ENCODE peak calls at places on chromosomes 11 and 22, in ten cellular contexts. One of them, this sample, is unnamed.

GRCh38 chr22:38657248-38657909 is 941 bp downstream of the CBY1 start:
- DNase-seq in sigmoid colon: no peak
- DNase-seq in amniotic stem cell: no peak
- DNase-seq in activated T-cell treated with anti-CD3 and anti-CD28 coated beads for 24 hours: peak
- DNase-seq in activated T-helper 9 cell treated with anti-CD3 and anti-CD28 coated beads, Interleukin-2, amount 50 U/mL, for 16 hours: peak
- DNase-seq in pons: no peak
- DNase-seq in endodermal cell: peak
- DNase-seq in neuronal stem cell: no peak
- DNase-seq in substantia nigra: no peak
- DNase-seq in iris pigment epithelial cell: peak
- DNase-seq in this sample: no peak

GRCh38 chr22:46057206-46057605 is 80.2 kb upstream of the WNT7B start:
- DNase-seq in sigmoid colon: peak
- DNase-seq in amniotic stem cell: no peak
- DNase-seq in activated T-cell treated with anti-CD3 and anti-CD28 coated beads for 24 hours: no peak
- DNase-seq in activated T-helper 9 cell treated with anti-CD3 and anti-CD28 coated beads, Interleukin-2, amount 50 U/mL, for 16 hours: no peak
- DNase-seq in pons: peak
- DNase-seq in endodermal cell: no peak
- DNase-seq in neuronal stem cell: no peak
- DNase-seq in substantia nigra: no peak
- DNase-seq in iris pigment epithelial cell: no peak
- DNase-seq in this sample: peak

GRCh38 chr11:69138265-69138664 is 17.5 kb upstream of the SMIM38 start:
- DNase-seq in sigmoid colon: no peak
- DNase-seq in amniotic stem cell: no peak
- DNase-seq in activated T-cell treated with anti-CD3 and anti-CD28 coated beads for 24 hours: no peak
- DNase-seq in activated T-helper 9 cell treated with anti-CD3 and anti-CD28 coated beads, Interleukin-2, amount 50 U/mL, for 16 hours: no peak
- DNase-seq in pons: no peak
- DNase-seq in endodermal cell: peak
- DNase-seq in neuronal stem cell: no peak
- DNase-seq in substantia nigra: no peak
- DNase-seq in iris pigment epithelial cell: peak
- DNase-seq in this sample: peak

GRCh38 chr11:129861702-129862107 is 33.7 kb downstream of the NFRKB start:
- DNase-seq in sigmoid colon: no peak
- DNase-seq in amniotic stem cell: peak
- DNase-seq in activated T-cell treated with anti-CD3 and anti-CD28 coated beads for 24 hours: no peak
- DNase-seq in activated T-helper 9 cell treated with anti-CD3 and anti-CD28 coated beads, Interleukin-2, amount 50 U/mL, for 16 hours: no peak
- DNase-seq in pons: no peak
- DNase-seq in endodermal cell: peak
- DNase-seq in neuronal stem cell: peak
- DNase-seq in substantia nigra: no peak
- DNase-seq in iris pigment epithelial cell: peak
- DNase-seq in this sample: peak

GRCh38 chr22:46547179-46547882 is 9.9 kb upstream of the CELSR1 start:
- DNase-seq in sigmoid colon: no peak
- DNase-seq in amniotic stem cell: peak
- DNase-seq in activated T-cell treated with anti-CD3 and anti-CD28 coated beads for 24 hours: no peak
- DNase-seq in activated T-helper 9 cell treated with anti-CD3 and anti-CD28 coated beads, Interleukin-2, amount 50 U/mL, for 16 hours: no peak
- DNase-seq in pons: peak
- DNase-seq in endodermal cell: peak
- DNase-seq in neuronal stem cell: no peak
- DNase-seq in substantia nigra: no peak
- DNase-seq in iris pigment epithelial cell: peak
- DNase-seq in this sample: no peak

GRCh38 chr11:65617990-65618751 is 2.6 kb downstream of the PCNX3 start:
- DNase-seq in sigmoid colon: no peak
- DNase-seq in amniotic stem cell: no peak
- DNase-seq in activated T-cell treated with anti-CD3 and anti-CD28 coated beads for 24 hours: no peak
- DNase-seq in activated T-helper 9 cell treated with anti-CD3 and anti-CD28 coated beads, Interleukin-2, amount 50 U/mL, for 16 hours: no peak
- DNase-seq in pons: no peak
- DNase-seq in endodermal cell: no peak
- DNase-seq in neuronal stem cell: no peak
- DNase-seq in substantia nigra: no peak
- DNase-seq in iris pigment epithelial cell: no peak
- DNase-seq in this sample: no peak

GRCh38 chr11:126122863-126123262 is 60.2 kb upstream of the CDON start:
- DNase-seq in sigmoid colon: peak
- DNase-seq in amniotic stem cell: no peak
- DNase-seq in activated T-cell treated with anti-CD3 and anti-CD28 coated beads for 24 hours: no peak
- DNase-seq in activated T-helper 9 cell treated with anti-CD3 and anti-CD28 coated beads, Interleukin-2, amount 50 U/mL, for 16 hours: no peak
- DNase-seq in pons: no peak
- DNase-seq in endodermal cell: no peak
- DNase-seq in neuronal stem cell: no peak
- DNase-seq in substantia nigra: no peak
- DNase-seq in iris pigment epithelial cell: no peak
- DNase-seq in this sample: no peak

GRCh38 chr22:38162881-38163843 is 18.5 kb downstream of the PLA2G6 start:
- DNase-seq in sigmoid colon: peak
- DNase-seq in amniotic stem cell: no peak
- DNase-seq in activated T-cell treated with anti-CD3 and anti-CD28 coated beads for 24 hours: no peak
- DNase-seq in activated T-helper 9 cell treated with anti-CD3 and anti-CD28 coated beads, Interleukin-2, amount 50 U/mL, for 16 hours: no peak
- DNase-seq in pons: no peak
- DNase-seq in endodermal cell: no peak
- DNase-seq in neuronal stem cell: no peak
- DNase-seq in substantia nigra: no peak
- DNase-seq in iris pigment epithelial cell: no peak
- DNase-seq in this sample: no peak

GRCh38 chr22:44567846-44568493 is 69.9 kb upstream of the RTL6 start:
- DNase-seq in sigmoid colon: peak
- DNase-seq in amniotic stem cell: no peak
- DNase-seq in activated T-cell treated with anti-CD3 and anti-CD28 coated beads for 24 hours: peak
- DNase-seq in activated T-helper 9 cell treated with anti-CD3 and anti-CD28 coated beads, Interleukin-2, amount 50 U/mL, for 16 hours: peak
- DNase-seq in pons: peak
- DNase-seq in endodermal cell: peak
- DNase-seq in neuronal stem cell: no peak
- DNase-seq in substantia nigra: no peak
- DNase-seq in iris pigment epithelial cell: peak
- DNase-seq in this sample: no peak

GRCh38 chr11:75103380-75104026 is 6.8 kb upstream of the OR2AT4 start:
- DNase-seq in sigmoid colon: no peak
- DNase-seq in amniotic stem cell: peak
- DNase-seq in activated T-cell treated with anti-CD3 and anti-CD28 coated beads for 24 hours: no peak
- DNase-seq in activated T-helper 9 cell treated with anti-CD3 and anti-CD28 coated beads, Interleukin-2, amount 50 U/mL, for 16 hours: no peak
- DNase-seq in pons: no peak
- DNase-seq in endodermal cell: no peak
- DNase-seq in neuronal stem cell: no peak
- DNase-seq in substantia nigra: no peak
- DNase-seq in iris pigment epithelial cell: peak
- DNase-seq in this sample: no peak

GRCh38 chr22:19884954-19885751 is 30.5 kb upstream of the GNB1L start:
- DNase-seq in sigmoid colon: peak
- DNase-seq in amniotic stem cell: no peak
- DNase-seq in activated T-cell treated with anti-CD3 and anti-CD28 coated beads for 24 hours: no peak
- DNase-seq in activated T-helper 9 cell treated with anti-CD3 and anti-CD28 coated beads, Interleukin-2, amount 50 U/mL, for 16 hours: no peak
- DNase-seq in pons: no peak
- DNase-seq in endodermal cell: peak
- DNase-seq in neuronal stem cell: no peak
- DNase-seq in substantia nigra: no peak
- DNase-seq in iris pigment epithelial cell: no peak
- DNase-seq in this sample: peak

GRCh38 chr11:111391328-111392124 is 12.5 kb upstream of the POU2AF1 start:
- DNase-seq in sigmoid colon: no peak
- DNase-seq in amniotic stem cell: no peak
- DNase-seq in activated T-cell treated with anti-CD3 and anti-CD28 coated beads for 24 hours: no peak
- DNase-seq in activated T-helper 9 cell treated with anti-CD3 and anti-CD28 coated beads, Interleukin-2, amount 50 U/mL, for 16 hours: no peak
- DNase-seq in pons: no peak
- DNase-seq in endodermal cell: no peak
- DNase-seq in neuronal stem cell: no peak
- DNase-seq in substantia nigra: no peak
- DNase-seq in iris pigment epithelial cell: no peak
- DNase-seq in this sample: no peak

GRCh38 chr11:134950692-134951304 is 538.8 kb upstream of the B3GAT1 start:
- DNase-seq in sigmoid colon: no peak
- DNase-seq in amniotic stem cell: no peak
- DNase-seq in activated T-cell treated with anti-CD3 and anti-CD28 coated beads for 24 hours: no peak
- DNase-seq in activated T-helper 9 cell treated with anti-CD3 and anti-CD28 coated beads, Interleukin-2, amount 50 U/mL, for 16 hours: no peak
- DNase-seq in pons: no peak
- DNase-seq in endodermal cell: no peak
- DNase-seq in neuronal stem cell: no peak
- DNase-seq in substantia nigra: no peak
- DNase-seq in iris pigment epithelial cell: peak
- DNase-seq in this sample: no peak

GRCh38 chr22:45105281-45105700 is 58.4 kb upstream of the NUP50 start:
- DNase-seq in sigmoid colon: no peak
- DNase-seq in amniotic stem cell: no peak
- DNase-seq in activated T-cell treated with anti-CD3 and anti-CD28 coated beads for 24 hours: no peak
- DNase-seq in activated T-helper 9 cell treated with anti-CD3 and anti-CD28 coated beads, Interleukin-2, amount 50 U/mL, for 16 hours: no peak
- DNase-seq in pons: no peak
- DNase-seq in endodermal cell: no peak
- DNase-seq in neuronal stem cell: no peak
- DNase-seq in substantia nigra: no peak
- DNase-seq in iris pigment epithelial cell: peak
- DNase-seq in this sample: no peak

GRCh38 chr11:93528252-93528651 is 14.9 kb downstream of the SMCO4 start:
- DNase-seq in sigmoid colon: no peak
- DNase-seq in amniotic stem cell: no peak
- DNase-seq in activated T-cell treated with anti-CD3 and anti-CD28 coated beads for 24 hours: no peak
- DNase-seq in activated T-helper 9 cell treated with anti-CD3 and anti-CD28 coated beads, Interleukin-2, amount 50 U/mL, for 16 hours: no peak
- DNase-seq in pons: no peak
- DNase-seq in endodermal cell: no peak
- DNase-seq in neuronal stem cell: no peak
- DNase-seq in substantia nigra: no peak
- DNase-seq in iris pigment epithelial cell: no peak
- DNase-seq in this sample: no peak

GRCh38 chr11:12725047-12725862 is 51.0 kb downstream of the TEAD1 start:
- DNase-seq in sigmoid colon: no peak
- DNase-seq in amniotic stem cell: no peak
- DNase-seq in activated T-cell treated with anti-CD3 and anti-CD28 coated beads for 24 hours: no peak
- DNase-seq in activated T-helper 9 cell treated with anti-CD3 and anti-CD28 coated beads, Interleukin-2, amount 50 U/mL, for 16 hours: no peak
- DNase-seq in pons: no peak
- DNase-seq in endodermal cell: no peak
- DNase-seq in neuronal stem cell: no peak
- DNase-seq in substantia nigra: no peak
- DNase-seq in iris pigment epithelial cell: peak
- DNase-seq in this sample: no peak

GRCh38 chr11:892106-892505 is 18.5 kb downstream of the CHID1 start:
- DNase-seq in sigmoid colon: no peak
- DNase-seq in amniotic stem cell: no peak
- DNase-seq in activated T-cell treated with anti-CD3 and anti-CD28 coated beads for 24 hours: no peak
- DNase-seq in activated T-helper 9 cell treated with anti-CD3 and anti-CD28 coated beads, Interleukin-2, amount 50 U/mL, for 16 hours: no peak
- DNase-seq in pons: no peak
- DNase-seq in endodermal cell: no peak
- DNase-seq in neuronal stem cell: no peak
- DNase-seq in substantia nigra: no peak
- DNase-seq in iris pigment epithelial cell: no peak
- DNase-seq in this sample: no peak

GRCh38 chr11:128195057-128195751 is 392.2 kb downstream of the ETS1 start:
- DNase-seq in sigmoid colon: no peak
- DNase-seq in amniotic stem cell: no peak
- DNase-seq in activated T-cell treated with anti-CD3 and anti-CD28 coated beads for 24 hours: no peak
- DNase-seq in activated T-helper 9 cell treated with anti-CD3 and anti-CD28 coated beads, Interleukin-2, amount 50 U/mL, for 16 hours: no peak
- DNase-seq in pons: no peak
- DNase-seq in endodermal cell: no peak
- DNase-seq in neuronal stem cell: no peak
- DNase-seq in substantia nigra: no peak
- DNase-seq in iris pigment epithelial cell: peak
- DNase-seq in this sample: no peak

GRCh38 chr11:61141601-61142028 is 19.6 kb downstream of the VPS37C start:
- DNase-seq in sigmoid colon: peak
- DNase-seq in amniotic stem cell: no peak
- DNase-seq in activated T-cell treated with anti-CD3 and anti-CD28 coated beads for 24 hours: no peak
- DNase-seq in activated T-helper 9 cell treated with anti-CD3 and anti-CD28 coated beads, Interleukin-2, amount 50 U/mL, for 16 hours: no peak
- DNase-seq in pons: no peak
- DNase-seq in endodermal cell: no peak
- DNase-seq in neuronal stem cell: no peak
- DNase-seq in substantia nigra: no peak
- DNase-seq in iris pigment epithelial cell: no peak
- DNase-seq in this sample: peak

GRCh38 chr11:45100338-45100737 is 46.1 kb upstream of the PRDM11 start:
- DNase-seq in sigmoid colon: no peak
- DNase-seq in amniotic stem cell: no peak
- DNase-seq in activated T-cell treated with anti-CD3 and anti-CD28 coated beads for 24 hours: no peak
- DNase-seq in activated T-helper 9 cell treated with anti-CD3 and anti-CD28 coated beads, Interleukin-2, amount 50 U/mL, for 16 hours: no peak
- DNase-seq in pons: peak
- DNase-seq in endodermal cell: peak
- DNase-seq in neuronal stem cell: no peak
- DNase-seq in substantia nigra: no peak
- DNase-seq in iris pigment epithelial cell: peak
- DNase-seq in this sample: no peak

GRCh38 chr22:24559471-24559870 is 3.7 kb downstream of the SNRPD3 start:
- DNase-seq in sigmoid colon: no peak
- DNase-seq in amniotic stem cell: no peak
- DNase-seq in activated T-cell treated with anti-CD3 and anti-CD28 coated beads for 24 hours: no peak
- DNase-seq in activated T-helper 9 cell treated with anti-CD3 and anti-CD28 coated beads, Interleukin-2, amount 50 U/mL, for 16 hours: no peak
- DNase-seq in pons: no peak
- DNase-seq in endodermal cell: no peak
- DNase-seq in neuronal stem cell: no peak
- DNase-seq in substantia nigra: no peak
- DNase-seq in iris pigment epithelial cell: no peak
- DNase-seq in this sample: no peak

GRCh38 chr11:57771365-57771764 is 9.8 kb downstream of the CTNND1 start:
- DNase-seq in sigmoid colon: no peak
- DNase-seq in amniotic stem cell: no peak
- DNase-seq in activated T-cell treated with anti-CD3 and anti-CD28 coated beads for 24 hours: no peak
- DNase-seq in activated T-helper 9 cell treated with anti-CD3 and anti-CD28 coated beads, Interleukin-2, amount 50 U/mL, for 16 hours: no peak
- DNase-seq in pons: no peak
- DNase-seq in endodermal cell: no peak
- DNase-seq in neuronal stem cell: no peak
- DNase-seq in substantia nigra: no peak
- DNase-seq in iris pigment epithelial cell: no peak
- DNase-seq in this sample: no peak

GRCh38 chr11:95697614-95698408 is 91.8 kb downstream of the FAM76B start:
- DNase-seq in sigmoid colon: no peak
- DNase-seq in amniotic stem cell: no peak
- DNase-seq in activated T-cell treated with anti-CD3 and anti-CD28 coated beads for 24 hours: no peak
- DNase-seq in activated T-helper 9 cell treated with anti-CD3 and anti-CD28 coated beads, Interleukin-2, amount 50 U/mL, for 16 hours: no peak
- DNase-seq in pons: no peak
- DNase-seq in endodermal cell: no peak
- DNase-seq in neuronal stem cell: no peak
- DNase-seq in substantia nigra: no peak
- DNase-seq in iris pigment epithelial cell: no peak
- DNase-seq in this sample: no peak

GRCh38 chr11:118572075-118572913 is at the start of gene ARCN1:
- DNase-seq in sigmoid colon: peak
- DNase-seq in amniotic stem cell: peak
- DNase-seq in activated T-cell treated with anti-CD3 and anti-CD28 coated beads for 24 hours: peak
- DNase-seq in activated T-helper 9 cell treated with anti-CD3 and anti-CD28 coated beads, Interleukin-2, amount 50 U/mL, for 16 hours: peak
- DNase-seq in pons: peak
- DNase-seq in endodermal cell: peak
- DNase-seq in neuronal stem cell: peak
- DNase-seq in substantia nigra: peak
- DNase-seq in iris pigment epithelial cell: peak
- DNase-seq in this sample: peak

GRCh38 chr11:73465019-73465675 is 88.9 kb downstream of the RELT start:
- DNase-seq in sigmoid colon: no peak
- DNase-seq in amniotic stem cell: no peak
- DNase-seq in activated T-cell treated with anti-CD3 and anti-CD28 coated beads for 24 hours: no peak
- DNase-seq in activated T-helper 9 cell treated with anti-CD3 and anti-CD28 coated beads, Interleukin-2, amount 50 U/mL, for 16 hours: no peak
- DNase-seq in pons: no peak
- DNase-seq in endodermal cell: no peak
- DNase-seq in neuronal stem cell: no peak
- DNase-seq in substantia nigra: no peak
- DNase-seq in iris pigment epithelial cell: no peak
- DNase-seq in this sample: no peak

This sample was measured in sciatic nerve.